ENCODE peak calls at places on chromosome 1, in five cellular contexts. One of them, this sample, is unnamed.

GRCh38 chr1:55781944-55782482 is 566.8 kb upstream of the USP24 start:
- DNase-seq in stimulated activated naive B cell treated with anti-CD40 and anti-IgM and Interleukin-4, amounts not matched to agents 10 μg/mL and 1 μg/mL and 100 μg/mL, for 72 hours: no peak
- DNase-seq in NB4: no peak
- DNase-seq in right cardiac atrium: peak; percentile 50
- DNase-seq in NCI-H1436: no peak
- DNase-seq in this sample: no peak

GRCh38 chr1:175884369-175884768 is 141.0 kb upstream of the TNR start:
- DNase-seq in stimulated activated naive B cell treated with anti-CD40 and anti-IgM and Interleukin-4, amounts not matched to agents 10 μg/mL and 1 μg/mL and 100 μg/mL, for 72 hours: no peak
- DNase-seq in NB4: no peak
- DNase-seq in right cardiac atrium: no peak
- DNase-seq in NCI-H1436: no peak
- DNase-seq in this sample: no peak

GRCh38 chr1:112040891-112041740 is 51.6 kb upstream of the KCND3 start:
- DNase-seq in stimulated activated naive B cell treated with anti-CD40 and anti-IgM and Interleukin-4, amounts not matched to agents 10 μg/mL and 1 μg/mL and 100 μg/mL, for 72 hours: peak; percentile 1
- DNase-seq in NB4: no peak
- DNase-seq in right cardiac atrium: no peak
- DNase-seq in NCI-H1436: no peak
- DNase-seq in this sample: no peak

GRCh38 chr1:32873484-32873883 is 2.8 kb upstream of the FNDC5 start:
- DNase-seq in stimulated activated naive B cell treated with anti-CD40 and anti-IgM and Interleukin-4, amounts not matched to agents 10 μg/mL and 1 μg/mL and 100 μg/mL, for 72 hours: no peak
- DNase-seq in NB4: no peak
- DNase-seq in right cardiac atrium: no peak
- DNase-seq in NCI-H1436: no peak
- DNase-seq in this sample: no peak

GRCh38 chr1:176775996-176776395 is 313.0 kb downstream of the PAPPA2 start:
- DNase-seq in stimulated activated naive B cell treated with anti-CD40 and anti-IgM and Interleukin-4, amounts not matched to agents 10 μg/mL and 1 μg/mL and 100 μg/mL, for 72 hours: no peak
- DNase-seq in NB4: no peak
- DNase-seq in right cardiac atrium: no peak
- DNase-seq in NCI-H1436: no peak
- DNase-seq in this sample: no peak

GRCh38 chr1:46205141-46205540 is 2.0 kb downstream of the LURAP1 start:
- DNase-seq in stimulated activated naive B cell treated with anti-CD40 and anti-IgM and Interleukin-4, amounts not matched to agents 10 μg/mL and 1 μg/mL and 100 μg/mL, for 72 hours: no peak
- DNase-seq in NB4: no peak
- DNase-seq in right cardiac atrium: no peak
- DNase-seq in NCI-H1436: no peak
- DNase-seq in this sample: no peak

GRCh38 chr1:231242516-231243198 is 1.6 kb downstream of the GNPAT start:
- DNase-seq in stimulated activated naive B cell treated with anti-CD40 and anti-IgM and Interleukin-4, amounts not matched to agents 10 μg/mL and 1 μg/mL and 100 μg/mL, for 72 hours: no peak
- DNase-seq in NB4: peak; percentile 49
- DNase-seq in right cardiac atrium: no peak
- DNase-seq in NCI-H1436: no peak
- DNase-seq in this sample: no peak

GRCh38 chr1:71193153-71193552 is 112.3 kb upstream of the ZRANB2 start:
- DNase-seq in stimulated activated naive B cell treated with anti-CD40 and anti-IgM and Interleukin-4, amounts not matched to agents 10 μg/mL and 1 μg/mL and 100 μg/mL, for 72 hours: no peak
- DNase-seq in NB4: no peak
- DNase-seq in right cardiac atrium: peak; percentile 72
- DNase-seq in NCI-H1436: no peak
- DNase-seq in this sample: no peak

GRCh38 chr1:61980561-61980960 is 214.1 kb upstream of the L1TD1 start:
- DNase-seq in stimulated activated naive B cell treated with anti-CD40 and anti-IgM and Interleukin-4, amounts not matched to agents 10 μg/mL and 1 μg/mL and 100 μg/mL, for 72 hours: no peak
- DNase-seq in NB4: peak; percentile 4
- DNase-seq in right cardiac atrium: no peak
- DNase-seq in NCI-H1436: no peak
- DNase-seq in this sample: no peak